ENCODE peak calls at places on chromosomes 2 and 18, in five cellular contexts. J, U, P, C and E are unnamed samples.
A peak's percentile ranks its signal among the peaks of the same experiment; 100 is the strongest.

GRCh38 chr2:222545821-222546540 is 109.9 kb downstream of the FARSB start:
- DNase-seq in J (no peak), U (no peak), P (no peak), C (no peak), E (no peak)

GRCh38 chr2:10659898-10660568 is 29.7 kb downstream of the NOL10 start:
- DNase-seq in J (peak; percentile 64), U (peak; percentile 68), P (no peak), C (peak; percentile 48), E (no peak)

GRCh38 chr2:17830053-17831034 is 14.1 kb downstream of the MSGN1 start:
- DNase-seq in J (peak; percentile 58), U (peak; percentile 80), P (peak; percentile 23), C (peak; percentile 87), E (peak; percentile 92)

GRCh38 chr2:140814141-140814540 is 1316.7 kb downstream of the LRP1B start:
- DNase-seq in J (no peak), U (no peak), P (no peak), C (no peak), E (no peak)

GRCh38 chr18:59008302-59008974 is 131.2 kb upstream of the SEC11C start:
- DNase-seq in J (no peak), U (no peak), P (no peak), C (no peak), E (no peak)

GRCh38 chr2:219440388-219441256 is 6.0 kb downstream of the SPEG start:
- DNase-seq in J (no peak), U (peak; percentile 8), P (no peak), C (no peak), E (no peak)

GRCh38 chr2:233469261-233470006 is 97.1 kb downstream of the USP40 start:
- DNase-seq in J (peak; percentile 62), U (peak; percentile 38), P (peak; percentile 14), C (no peak), E (peak; percentile 86)

GRCh38 chr18:293557-293956 is 25.7 kb upstream of the THOC1 start:
- DNase-seq in J (no peak), U (no peak), P (no peak), C (no peak), E (no peak)

GRCh38 chr18:75097491-75098225 is 111.3 kb downstream of the PTGR3 start:
- DNase-seq in J (peak; percentile 8), U (no peak), P (no peak), C (no peak), E (no peak)

GRCh38 chr18:45197526-45197970 is 417.7 kb upstream of the SLC14A2 start:
- DNase-seq in J (no peak), U (no peak), P (no peak), C (no peak), E (no peak)

GRCh38 chr2:209495855-209496585 is 72.2 kb downstream of the MAP2 start:
- DNase-seq in J (peak; percentile 44), U (peak; percentile 49), P (no peak), C (peak; percentile 86), E (no peak)

GRCh38 chr2:79294994-79295393 is 135.4 kb upstream of the REG3A start:
- DNase-seq in J (no peak), U (no peak), P (no peak), C (no peak), E (no peak)

GRCh38 chr2:166900700-166901099 is 12.4 kb downstream of the XIRP2 start:
- DNase-seq in J (no peak), U (no peak), P (no peak), C (peak; percentile 67), E (no peak)

GRCh38 chr2:16181062-16181740 is 240.9 kb downstream of the MYCN start:
- DNase-seq in J (peak; percentile 82), U (no peak), P (no peak), C (no peak), E (peak; percentile 20)

GRCh38 chr2:134320930-134321329 is 67.1 kb downstream of the MGAT5 start:
- DNase-seq in J (no peak), U (no peak), P (no peak), C (no peak), E (no peak)

GRCh38 chr2:198517961-198518360 is 713.6 kb downstream of the PLCL1 start:
- DNase-seq in J (no peak), U (no peak), P (no peak), C (no peak), E (no peak)

GRCh38 chr2:197613509-197613987 is 61.8 kb downstream of the RFTN2 start:
- DNase-seq in J (no peak), U (no peak), P (no peak), C (peak; percentile 99), E (no peak)

GRCh38 chr2:68466361-68466777 is 725 bp downstream of the FBXO48 start:
- DNase-seq in J (no peak), U (no peak), P (no peak), C (peak; percentile 15), E (peak; percentile 44)

GRCh38 chr2:58156780-58157179 is 84.3 kb downstream of the FANCL start:
- DNase-seq in J (no peak), U (no peak), P (no peak), C (no peak), E (no peak)

GRCh38 chr2:191443446-191443845 is 198.2 kb downstream of the MYO1B start:
- DNase-seq in J (no peak), U (no peak), P (no peak), C (no peak), E (no peak)

GRCh38 chr2:188308483-188308882 is 16.8 kb downstream of the GULP1 start:
- DNase-seq in J (no peak), U (no peak), P (no peak), C (no peak), E (no peak)

GRCh38 chr2:100968146-100969145 is 33.6 kb upstream of the RPL31 start:
- DNase-seq in J (no peak), U (no peak), P (no peak), C (no peak), E (no peak)

GRCh38 chr2:77512521-77512920 is 9.7 kb downstream of the LRRTM4 start:
- DNase-seq in J (no peak), U (no peak), P (no peak), C (no peak), E (no peak)

DNA sequence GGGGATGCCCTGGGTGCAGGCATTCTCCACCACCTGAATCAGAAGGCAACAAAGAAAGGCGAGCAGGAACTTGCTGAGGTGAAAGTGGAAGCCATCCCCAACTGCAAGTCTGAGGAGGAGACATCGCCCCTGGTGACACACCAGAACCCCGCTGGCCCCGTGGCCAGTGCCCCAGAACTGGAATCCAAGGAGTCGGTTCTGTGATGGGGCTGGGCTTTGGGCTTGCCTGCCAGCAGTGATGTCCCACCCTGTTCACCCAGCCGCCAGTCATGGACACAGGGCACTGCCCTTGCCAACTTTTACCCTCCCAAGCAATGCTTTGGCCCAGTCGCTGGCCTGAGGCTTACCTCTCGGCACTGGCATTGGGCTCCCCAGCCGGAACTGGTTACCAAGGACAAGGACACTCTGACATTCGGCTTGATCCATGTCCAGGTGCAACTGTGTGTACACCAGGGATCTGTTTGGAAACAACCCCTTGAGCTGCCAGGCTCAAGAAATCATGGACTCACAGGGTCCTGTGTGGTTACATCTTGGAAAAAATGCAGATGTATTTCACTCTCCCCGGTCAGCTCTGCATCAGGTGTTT is 31.8 kb downstream of the SLC1A4 start:
- DNase-seq in J (no peak), U (peak; percentile 31), P (no peak), C (no peak), E (peak; percentile 59)
- TF ChIP-seq POLR2A in J (no peak), U (no peak), P (no peak), C (no peak), E (no peak)

DNA sequence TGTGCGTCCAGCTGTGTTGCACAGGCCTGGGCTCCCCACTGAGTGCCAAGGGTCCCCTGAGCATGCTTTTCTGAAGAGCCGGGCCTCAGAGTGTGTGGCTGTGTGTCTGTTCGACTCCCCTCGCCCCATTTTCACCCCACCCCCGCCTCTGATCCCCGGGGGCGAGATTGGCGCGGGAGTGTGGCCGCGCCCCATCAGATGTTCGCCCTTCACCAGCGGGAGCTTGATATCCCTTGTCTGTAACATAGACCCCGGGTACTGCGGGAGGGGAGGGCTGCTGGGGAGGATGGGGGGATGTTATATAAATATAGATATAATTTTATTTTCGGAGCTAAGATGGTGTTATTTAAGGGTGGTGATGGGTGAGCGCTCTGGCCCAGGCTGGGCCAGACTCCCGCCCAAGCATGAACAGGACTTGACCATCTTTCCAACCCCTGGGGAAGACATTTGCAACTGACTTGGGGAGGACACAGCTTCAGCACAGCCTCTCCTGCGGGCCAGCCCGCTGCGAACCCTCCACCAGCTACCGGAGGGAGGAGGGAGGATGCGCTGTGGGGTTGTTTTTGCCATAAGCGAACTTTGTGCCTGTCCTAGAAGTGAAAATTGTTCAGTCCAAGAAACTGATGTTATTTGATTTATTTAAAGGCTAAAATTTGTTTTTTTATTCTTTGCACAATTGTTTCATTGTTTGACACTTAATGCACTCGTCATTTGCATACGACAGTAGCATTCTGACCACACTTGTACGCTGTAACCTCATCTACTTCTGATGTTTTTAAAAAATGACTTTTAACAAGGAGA is 1.6 kb downstream of the RHOB start:
- DNase-seq in J (peak; percentile 36), U (no peak), P (no peak), C (no peak), E (peak; percentile 81)
- TF ChIP-seq POLR2A in J (no peak), U (no peak), P (no peak), C (peak; percentile 82), E (no peak)

DNA sequence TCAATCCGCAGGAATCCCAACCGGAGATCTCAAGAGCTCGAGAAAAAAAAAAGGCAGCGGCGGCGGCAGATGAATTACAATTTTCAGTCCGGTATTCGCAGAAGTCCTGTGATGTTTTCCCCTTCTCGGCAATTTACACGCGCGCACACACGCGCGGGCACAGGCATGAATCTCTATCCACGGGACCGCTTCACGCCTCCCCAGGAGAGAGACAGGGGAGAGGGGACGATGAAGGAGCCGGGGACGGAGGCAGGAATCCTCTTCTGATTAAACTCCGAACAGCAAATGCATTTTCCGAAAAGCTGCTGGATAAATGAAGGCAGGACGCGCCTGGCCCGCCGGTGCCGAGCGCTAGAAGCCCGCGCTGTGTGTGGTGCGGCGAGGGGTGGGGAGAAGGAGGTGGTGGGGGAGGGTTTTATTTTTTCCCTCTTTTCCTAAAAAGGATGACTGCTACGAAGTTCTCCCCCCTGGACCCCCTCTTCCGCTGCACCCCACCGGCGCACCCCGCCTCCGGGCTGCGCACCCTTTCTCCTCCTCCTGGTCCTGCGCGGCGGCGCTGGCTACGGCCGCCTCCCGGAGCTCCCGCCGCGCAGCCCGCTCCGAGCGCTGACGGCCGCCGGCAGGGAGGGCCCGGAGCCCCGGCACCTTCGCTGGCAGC is at the start of gene BCL2:
- DNase-seq in J (no peak), U (peak; percentile 30), P (no peak), C (no peak), E (peak; percentile 27)
- TF ChIP-seq POLR2A in J (no peak), U (no peak), P (peak; percentile 17), C (no peak), E (no peak)

GRCh38 chr2:64881037-64881492 is 108.1 kb upstream of the SLC1A4 start:
- DNase-seq in J (no peak), U (no peak), P (no peak), C (no peak), E (no peak)
- TF ChIP-seq POLR2A in J (no peak), U (no peak), P (no peak), C (no peak), E (no peak)

DNA sequence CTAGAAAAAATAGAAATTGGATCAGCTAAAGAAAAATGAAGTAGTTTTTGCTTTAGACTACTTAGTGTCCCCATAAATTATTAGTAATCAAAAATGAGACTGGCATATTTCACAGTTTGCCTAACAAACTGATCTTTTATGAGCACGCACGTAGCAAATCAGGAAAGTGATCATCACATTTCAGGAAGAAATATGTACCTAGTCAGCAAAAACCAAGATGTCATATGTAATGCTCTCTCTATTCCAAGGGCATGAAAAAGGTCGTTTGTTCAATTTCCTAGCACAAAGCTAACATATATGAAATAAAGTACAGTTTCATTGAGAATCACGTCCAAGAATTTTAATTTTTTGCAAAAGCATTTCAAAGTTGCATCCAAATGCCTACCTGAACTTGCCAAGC is 600.4 kb upstream of the CHAC2 start:
- DNase-seq in J (no peak), U (no peak), P (no peak), C (no peak), E (no peak)
- TF ChIP-seq POLR2A in J (no peak), U (no peak), P (no peak), C (no peak), E (no peak)